ENCODE peak calls at places on chromosomes 13 and 19, in seven cellular contexts. W is AG04450; V is neural progenitor cell; Z is upper lobe of left lung; R is MM.1S; X is CD4-positive, alpha-beta memory T cell; U is heart left ventricle. Y is an unnamed sample.

GRCh38 chr13:108924154-108924940 is 294.9 kb downstream of the MYO16 start:
- DNase-seq in W (peak; percentile 61), V (no peak), Z (no peak), R (no peak), X (no peak), U (no peak), Y (no peak)

GRCh38 chr13:97440598-97440997 is 6.6 kb downstream of the RAP2A start:
- DNase-seq in W (no peak), V (no peak), Z (no peak), R (no peak), X (no peak), U (no peak), Y (no peak)

GRCh38 chr19:53867225-53868090 is at the start of gene MYADM:
- DNase-seq in W (peak; percentile 96), V (peak; percentile 100), Z (peak; percentile 100), R (no peak), X (peak; percentile 100), U (peak; percentile 99), Y (peak; percentile 100)

GRCh38 chr13:20258208-20258962 is 26.3 kb upstream of the GJB6 start:
- DNase-seq in W (no peak), V (no peak), Z (no peak), R (no peak), X (no peak), U (no peak), Y (no peak)

GRCh38 chr13:104460553-104460952 is 1394.3 kb upstream of the SLC10A2 start:
- DNase-seq in W (no peak), V (no peak), Z (no peak), R (no peak), X (no peak), U (no peak), Y (no peak)

GRCh38 chr19:42313096-42313839 is at the start of gene TMEM145:
- DNase-seq in W (no peak), V (peak; percentile 84), Z (peak; percentile 90), R (peak; percentile 27), X (no peak), U (peak; percentile 63), Y (no peak)

GRCh38 chr19:49338691-49339363 is 3.6 kb downstream of the CD37 start:
- DNase-seq in W (no peak), V (peak; percentile 98), Z (peak; percentile 94), R (no peak), X (no peak), U (peak; percentile 73), Y (no peak)

GRCh38 chr13:97212540-97213146 is 9.5 kb upstream of the MBNL2 start:
- DNase-seq in W (no peak), V (no peak), Z (no peak), R (peak; percentile 42), X (no peak), U (no peak), Y (no peak)

GRCh38 chr19:43797556-43797955 is 4.7 kb downstream of the LYPD5 start:
- DNase-seq in W (no peak), V (no peak), Z (no peak), R (no peak), X (no peak), U (no peak), Y (no peak)

GRCh38 chr19:2181618-2181997 is 17.9 kb downstream of the DOT1L start:
- DNase-seq in W (no peak), V (no peak), Z (no peak), R (no peak), X (no peak), U (no peak), Y (no peak)

GRCh38 chr19:45419396-45419795 is 4.3 kb downstream of the ERCC1 start:
- DNase-seq in W (no peak), V (no peak), Z (no peak), R (peak; percentile 75), X (no peak), U (peak; percentile 61), Y (no peak)

GRCh38 chr19:32368781-32369180 is 23.4 kb downstream of the ZNF507 start:
- DNase-seq in W (no peak), V (no peak), Z (no peak), R (no peak), X (no peak), U (no peak), Y (no peak)

GRCh38 chr19:2554856-2555255 is 78.9 kb downstream of the GADD45B start:
- DNase-seq in W (no peak), V (no peak), Z (no peak), R (no peak), X (no peak), U (no peak), Y (no peak)

GRCh38 chr19:30717381-30717780 is 345.2 kb downstream of the ZNF536 start:
- DNase-seq in W (no peak), V (no peak), Z (no peak), R (no peak), X (no peak), U (no peak), Y (no peak)

GRCh38 chr13:27421101-27421881 is 3.1 kb upstream of the GTF3A start:
- DNase-seq in W (no peak), V (no peak), Z (no peak), R (no peak), X (no peak), U (no peak), Y (no peak)

GRCh38 chr13:57633141-57633949 is 1.8 kb downstream of the PCDH17 start:
- DNase-seq in W (no peak), V (peak; percentile 75), Z (peak; percentile 91), R (no peak), X (no peak), U (peak; percentile 85), Y (no peak)

GRCh38 chr19:49528211-49528771 is 488 bp downstream of the RCN3 start:
- DNase-seq in W (no peak), V (no peak), Z (no peak), R (no peak), X (no peak), U (no peak), Y (no peak)

GRCh38 chr13:50080856-50081105 is 65.5 kb downstream of the KCNRG start:
- DNase-seq in W (no peak), V (no peak), Z (no peak), R (peak; percentile 15), X (no peak), U (no peak), Y (no peak)

GRCh38 chr19:15562145-15562544 is 52.9 kb upstream of the CYP4F8 start:
- DNase-seq in W (no peak), V (no peak), Z (no peak), R (no peak), X (no peak), U (no peak), Y (no peak)

GRCh38 chr13:27334774-27335490 is 64.3 kb downstream of the RASL11A start:
- DNase-seq in W (peak; percentile 66), V (no peak), Z (no peak), R (no peak), X (no peak), U (no peak), Y (no peak)

GRCh38 chr19:36120092-36120983 is 5.1 kb downstream of the TBCB start:
- DNase-seq in W (no peak), V (no peak), Z (peak; percentile 58), R (no peak), X (no peak), U (no peak), Y (no peak)

GRCh38 chr19:45632468-45633196 is 6.6 kb downstream of the EML2 start:
- DNase-seq in W (peak; percentile 75), V (peak; percentile 93), Z (peak; percentile 92), R (no peak), X (no peak), U (peak; percentile 85), Y (peak; percentile 34)

GRCh38 chr13:96661612-96662011 is 332.7 kb downstream of the OXGR1 start:
- DNase-seq in W (no peak), V (no peak), Z (no peak), R (no peak), X (no peak), U (no peak), Y (no peak)

GRCh38 chr19:36244066-36244465 is 29.2 kb downstream of the ZNF146 start:
- DNase-seq in W (no peak), V (no peak), Z (no peak), R (no peak), X (no peak), U (no peak), Y (no peak)

GRCh38 chr19:55535579-55536350 is 1.2 kb downstream of the SBK2 start:
- DNase-seq in W (no peak), V (no peak), Z (peak; percentile 81), R (no peak), X (no peak), U (no peak), Y (no peak)

GRCh38 chr13:44313674-44314073 is 60.0 kb upstream of the SERP2 start:
- DNase-seq in W (no peak), V (no peak), Z (no peak), R (no peak), X (no peak), U (no peak), Y (no peak)

DNA sequence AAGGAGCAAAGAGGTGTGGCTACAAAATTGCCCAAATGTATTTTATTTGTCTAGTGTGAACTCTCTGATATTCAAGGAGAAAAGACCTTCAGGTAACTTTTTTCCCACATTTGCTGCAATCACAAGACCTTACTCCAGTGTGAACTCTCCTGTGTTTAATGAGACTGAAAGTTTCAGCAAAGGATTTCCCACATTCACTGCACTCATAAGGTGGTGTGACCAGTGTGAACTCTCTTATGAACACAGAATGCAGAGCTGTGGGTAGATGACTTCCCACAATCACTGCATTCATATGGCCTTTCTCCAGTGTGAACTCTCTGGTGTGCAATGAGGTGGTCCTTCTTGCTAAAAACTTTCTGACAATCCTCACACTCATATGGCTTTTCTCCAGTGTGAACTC is 16.4 kb downstream of the ZNF814 start:
- DNase-seq in W (no peak), V (no peak), Z (no peak), R (no peak), X (no peak), U (no peak), Y (no peak)
- H3K9me3 ChIP-seq in W (peaks cover 66% of the 10 kb centered on the region), V (peaks cover 20% of the 10 kb centered on the region), Z (peaks cover 92% of the 10 kb centered on the region), R (no peaks in the 10 kb centered on the region), X (peaks cover 5% of the 10 kb centered on the region), U (peaks cover 97% of the 10 kb centered on the region), Y (peaks cover 42% of the 10 kb centered on the region)

GRCh38 chr19:11783767-11784166 is 14.6 kb upstream of the ZNF491 start:
- DNase-seq in W (no peak), V (no peak), Z (no peak), R (no peak), X (no peak), U (no peak), Y (no peak)
- H3K9me3 ChIP-seq in W (peaks cover 50% of the 10 kb centered on the region), V (peaks cover 33% of the 10 kb centered on the region), Z (peaks cover 98% of the 10 kb centered on the region), R (no peaks in the 10 kb centered on the region), X (peaks cover 19% of the 10 kb centered on the region), U (peaks cover 92% of the 10 kb centered on the region), Y (peaks cover 50% of the 10 kb centered on the region)

GRCh38 chr19:57773488-57773887 is 4.0 kb downstream of the ZNF586 start:
- DNase-seq in W (no peak), V (no peak), Z (no peak), R (no peak), X (no peak), U (no peak), Y (no peak)
- H3K9me3 ChIP-seq in W (peaks cover 52% of the 10 kb centered on the region), V (no peaks in the 10 kb centered on the region), Z (peaks cover 70% of the 10 kb centered on the region), R (no peaks in the 10 kb centered on the region), X (no peaks in the 10 kb centered on the region), U (peaks cover 48% of the 10 kb centered on the region), Y (peaks cover 29% of the 10 kb centered on the region)

DNA sequence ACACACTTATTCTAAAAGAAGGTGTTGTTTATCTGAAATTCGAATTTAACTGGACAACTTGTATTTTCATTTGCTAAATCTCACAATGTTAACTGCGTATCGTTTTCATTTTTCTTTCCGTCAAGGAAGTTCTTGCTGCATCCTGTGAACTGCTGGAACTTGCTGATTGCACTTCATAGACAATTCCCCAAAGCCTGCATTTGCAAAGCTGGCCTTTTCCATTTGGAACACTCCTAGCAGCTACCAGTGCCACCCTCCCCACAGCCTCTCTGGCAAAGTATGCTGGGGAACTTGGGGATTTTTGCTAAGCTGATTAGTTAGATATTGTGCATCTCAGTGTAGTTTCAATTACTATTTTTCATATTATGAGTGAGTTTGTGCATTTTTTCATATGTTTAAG is 20.4 kb upstream of the ARGLU1 start:
- DNase-seq in W (no peak), V (no peak), Z (no peak), R (no peak), X (no peak), U (no peak), Y (no peak)
- H3K9me3 ChIP-seq in W (peaks cover 6% of the 10 kb centered on the region), V (peaks cover 12% of the 10 kb centered on the region), Z (peaks cover 11% of the 10 kb centered on the region), R (no peaks in the 10 kb centered on the region), X (peaks cover 3% of the 10 kb centered on the region), U (peaks cover 9% of the 10 kb centered on the region), Y (no peaks in the 10 kb centered on the region)